ENCODE peak calls at places on chromosomes 7 and 10, in five cellular contexts. One of them, this sample, is unnamed.
A peak's percentile ranks its signal among the peaks of the same experiment; 100 is the strongest.

GRCh38 chr10:101225846-101226361 is 3.4 kb downstream of the LBX1 start:
- DNase-seq in activated CD4-positive, CD25-positive, alpha-beta regulatory T cell: no peak
- DNase-seq in IMR-90: no peak
- DNase-seq in NCI-H1092: no peak
- DNase-seq in NCI-H2107: no peak
- DNase-seq in this sample: no peak

GRCh38 chr10:9254353-9254752 is 1199.9 kb downstream of the GATA3 start:
- DNase-seq in activated CD4-positive, CD25-positive, alpha-beta regulatory T cell: no peak
- DNase-seq in NCI-H2107: no peak
- DNase-seq in IMR-90: peak; percentile 64
- DNase-seq in NCI-H1092: no peak
- DNase-seq in this sample: no peak

GRCh38 chr7:30800785-30801252 is 29.6 kb downstream of the MINDY4 start:
- DNase-seq in IMR-90: peak; percentile 81
- DNase-seq in NCI-H2107: peak; percentile 65
- DNase-seq in activated CD4-positive, CD25-positive, alpha-beta regulatory T cell: no peak
- DNase-seq in NCI-H1092: peak; percentile 60
- DNase-seq in this sample: peak; percentile 67

GRCh38 chr7:122143376-122143750 is 686 bp downstream of the AASS start:
- DNase-seq in activated CD4-positive, CD25-positive, alpha-beta regulatory T cell: no peak
- DNase-seq in IMR-90: peak; percentile 19
- DNase-seq in NCI-H2107: no peak
- DNase-seq in NCI-H1092: no peak
- DNase-seq in this sample: no peak

GRCh38 chr10:120824864-120825263 is 26.3 kb upstream of the WDR11 start:
- DNase-seq in IMR-90: no peak
- DNase-seq in activated CD4-positive, CD25-positive, alpha-beta regulatory T cell: no peak
- DNase-seq in NCI-H2107: no peak
- DNase-seq in NCI-H1092: no peak
- DNase-seq in this sample: no peak

GRCh38 chr10:11517150-11517549 is 94.3 kb downstream of the USP6NL start:
- DNase-seq in IMR-90: no peak
- DNase-seq in activated CD4-positive, CD25-positive, alpha-beta regulatory T cell: no peak
- DNase-seq in NCI-H1092: no peak
- DNase-seq in NCI-H2107: no peak
- DNase-seq in this sample: no peak

GRCh38 chr10:23675588-23675987 is 236.7 kb downstream of the OTUD1 start:
- DNase-seq in activated CD4-positive, CD25-positive, alpha-beta regulatory T cell: no peak
- DNase-seq in NCI-H1092: no peak
- DNase-seq in NCI-H2107: no peak
- DNase-seq in IMR-90: no peak
- DNase-seq in this sample: no peak

GRCh38 chr7:135320277-135320676 is 86.6 kb downstream of the STRA8 start:
- DNase-seq in NCI-H1092: peak; percentile 91
- DNase-seq in IMR-90: peak; percentile 86
- DNase-seq in NCI-H2107: peak; percentile 9
- DNase-seq in activated CD4-positive, CD25-positive, alpha-beta regulatory T cell: no peak
- DNase-seq in this sample: peak; percentile 7

GRCh38 chr10:117549100-117549499 is 6.6 kb downstream of the EMX2 start:
- DNase-seq in IMR-90: no peak
- DNase-seq in activated CD4-positive, CD25-positive, alpha-beta regulatory T cell: no peak
- DNase-seq in NCI-H1092: no peak
- DNase-seq in NCI-H2107: no peak
- DNase-seq in this sample: no peak

GRCh38 chr7:105853931-105854419 is 22.4 kb downstream of the ATXN7L1 start:
- DNase-seq in IMR-90: peak; percentile 23
- DNase-seq in NCI-H2107: no peak
- DNase-seq in NCI-H1092: no peak
- DNase-seq in activated CD4-positive, CD25-positive, alpha-beta regulatory T cell: no peak
- DNase-seq in this sample: no peak

GRCh38 chr10:68163735-68164134 is 54.4 kb downstream of the MYPN start:
- DNase-seq in activated CD4-positive, CD25-positive, alpha-beta regulatory T cell: no peak
- DNase-seq in NCI-H2107: no peak
- DNase-seq in NCI-H1092: no peak
- DNase-seq in IMR-90: no peak
- DNase-seq in this sample: no peak

GRCh38 chr10:102757323-102757722 is 13.6 kb downstream of the WBP1L start:
- DNase-seq in NCI-H1092: no peak
- DNase-seq in activated CD4-positive, CD25-positive, alpha-beta regulatory T cell: no peak
- DNase-seq in NCI-H2107: no peak
- DNase-seq in IMR-90: no peak
- DNase-seq in this sample: no peak

GRCh38 chr7:50206521-50207250 is 97.8 kb upstream of the IKZF1 start:
- DNase-seq in NCI-H1092: no peak
- DNase-seq in NCI-H2107: no peak
- DNase-seq in IMR-90: no peak
- DNase-seq in activated CD4-positive, CD25-positive, alpha-beta regulatory T cell: peak; percentile 16
- DNase-seq in this sample: no peak

GRCh38 chr7:111920329-111920728 is 285.9 kb downstream of the DOCK4 start:
- DNase-seq in IMR-90: no peak
- DNase-seq in activated CD4-positive, CD25-positive, alpha-beta regulatory T cell: no peak
- DNase-seq in NCI-H1092: no peak
- DNase-seq in NCI-H2107: no peak
- DNase-seq in this sample: no peak

GRCh38 chr10:17464545-17464944 is 10.2 kb upstream of the ST8SIA6 start:
- DNase-seq in NCI-H1092: no peak
- DNase-seq in NCI-H2107: no peak
- DNase-seq in IMR-90: no peak
- DNase-seq in activated CD4-positive, CD25-positive, alpha-beta regulatory T cell: no peak
- DNase-seq in this sample: no peak

GRCh38 chr10:70773461-70773860 is 11.7 kb downstream of the TBATA start:
- DNase-seq in IMR-90: no peak
- DNase-seq in NCI-H1092: no peak
- DNase-seq in NCI-H2107: no peak
- DNase-seq in activated CD4-positive, CD25-positive, alpha-beta regulatory T cell: no peak
- DNase-seq in this sample: no peak

GRCh38 chr10:58715056-58715455 is 202.4 kb downstream of the BICC1 start:
- DNase-seq in IMR-90: peak; percentile 23
- DNase-seq in NCI-H2107: no peak
- DNase-seq in NCI-H1092: no peak
- DNase-seq in activated CD4-positive, CD25-positive, alpha-beta regulatory T cell: no peak
- DNase-seq in this sample: no peak

GRCh38 chr10:86824151-86824550 is 67.7 kb downstream of the BMPR1A start:
- DNase-seq in IMR-90: no peak
- DNase-seq in activated CD4-positive, CD25-positive, alpha-beta regulatory T cell: no peak
- DNase-seq in NCI-H1092: no peak
- DNase-seq in NCI-H2107: no peak
- DNase-seq in this sample: no peak

GRCh38 chr10:90602815-90603600 is 254.8 kb downstream of the HTR7 start:
- DNase-seq in activated CD4-positive, CD25-positive, alpha-beta regulatory T cell: no peak
- DNase-seq in IMR-90: no peak
- DNase-seq in NCI-H1092: no peak
- DNase-seq in NCI-H2107: no peak
- DNase-seq in this sample: no peak